ENCODE peak calls at places on chromosomes 7 and 10, in nine cellular contexts. D, M, W, S, I, L, G, V and J are unnamed samples.

GRCh38 chr7:101681170-101682007 is 52.3 kb upstream of the MYL10 start:
- DNase-seq in D (peak), M (peak), W (peak), S (no peak), I (peak), L (no peak), G (peak), V (peak), J (no peak)

GRCh38 chr7:70566659-70567058 is 565.3 kb upstream of the GALNT17 start:
- DNase-seq in D (no peak), M (no peak), W (no peak), S (no peak), I (peak), L (no peak), G (no peak), V (no peak), J (no peak)

GRCh38 chr7:55325371-55325792 is 39.8 kb upstream of the LANCL2 start:
- DNase-seq in D (no peak), M (peak), W (peak), S (no peak), I (no peak), L (no peak), G (no peak), V (no peak), J (no peak)

GRCh38 chr7:71131256-71131752 is 640 bp upstream of the GALNT17 start:
- DNase-seq in D (peak), M (peak), W (no peak), S (peak), I (peak), L (peak), G (peak), V (no peak), J (no peak)

GRCh38 chr7:44534501-44534900 is 6.6 kb downstream of the NPC1L1 start:
- DNase-seq in D (peak), M (peak), W (peak), S (peak), I (peak), L (peak), G (peak), V (peak), J (peak)

GRCh38 chr7:95684037-95684436 is 87.7 kb upstream of the PDK4 start:
- DNase-seq in D (peak), M (peak), W (peak), S (peak), I (peak), L (peak), G (no peak), V (peak), J (no peak)

GRCh38 chr7:127959770-127960169 is 71.5 kb downstream of the LRRC4 start:
- DNase-seq in D (no peak), M (no peak), W (no peak), S (no peak), I (no peak), L (no peak), G (no peak), V (no peak), J (no peak)

GRCh38 chr10:15208221-15208620 is 39.7 kb upstream of the NMT2 start:
- DNase-seq in D (no peak), M (no peak), W (no peak), S (no peak), I (no peak), L (no peak), G (no peak), V (no peak), J (no peak)

GRCh38 chr10:96641896-96642295 is 55.1 kb upstream of the TM9SF3 start:
- DNase-seq in D (no peak), M (no peak), W (no peak), S (no peak), I (no peak), L (no peak), G (no peak), V (no peak), J (no peak)

GRCh38 chr10:12960431-12960898 is 41.0 kb downstream of the CCDC3 start:
- DNase-seq in D (no peak), M (no peak), W (no peak), S (no peak), I (peak), L (no peak), G (no peak), V (no peak), J (no peak)

GRCh38 chr10:24722131-24722675 is 1.5 kb downstream of the ARHGAP21 start:
- DNase-seq in D (no peak), M (no peak), W (no peak), S (peak), I (no peak), L (peak), G (no peak), V (no peak), J (no peak)

GRCh38 chr10:92760609-92761008 is 70.9 kb downstream of the HHEX start:
- DNase-seq in D (no peak), M (peak), W (peak), S (no peak), I (no peak), L (peak), G (no peak), V (no peak), J (peak)

GRCh38 chr7:96674565-96674964 is 35.1 kb downstream of the SEM1 start:
- DNase-seq in D (no peak), M (no peak), W (peak), S (no peak), I (no peak), L (no peak), G (no peak), V (no peak), J (no peak)

GRCh38 chr7:105768898-105769507 is 107.4 kb downstream of the ATXN7L1 start:
- DNase-seq in D (no peak), M (no peak), W (no peak), S (no peak), I (no peak), L (no peak), G (no peak), V (no peak), J (no peak)

GRCh38 chr10:30398788-30399187 is 35.2 kb upstream of the MAP3K8 start:
- DNase-seq in D (no peak), M (no peak), W (no peak), S (no peak), I (no peak), L (no peak), G (no peak), V (no peak), J (no peak)

GRCh38 chr7:111082351-111082750 is 8.6 kb upstream of the LRRN3 start:
- DNase-seq in D (peak), M (peak), W (no peak), S (no peak), I (no peak), L (no peak), G (no peak), V (no peak), J (no peak)

GRCh38 chr7:35003679-35004278 is 33.5 kb downstream of the DPY19L1 start:
- DNase-seq in D (no peak), M (peak), W (peak), S (no peak), I (peak), L (no peak), G (no peak), V (peak), J (no peak)

GRCh38 chr7:134703781-134704180 is 57.1 kb downstream of the BPGM start:
- DNase-seq in D (no peak), M (peak), W (no peak), S (no peak), I (no peak), L (no peak), G (no peak), V (no peak), J (no peak)

GRCh38 chr10:5976689-5977470 is 463 bp downstream of the IL15RA start:
- DNase-seq in D (peak), M (peak), W (peak), S (peak), I (peak), L (peak), G (no peak), V (peak), J (peak)

GRCh38 chr7:23210502-23210901 is 28.7 kb downstream of the NUP42 start:
- DNase-seq in D (no peak), M (no peak), W (no peak), S (no peak), I (no peak), L (no peak), G (no peak), V (no peak), J (no peak)

GRCh38 chr7:45105588-45106188 is 5.8 kb downstream of the TBRG4 start:
- DNase-seq in D (no peak), M (no peak), W (no peak), S (no peak), I (no peak), L (no peak), G (no peak), V (no peak), J (no peak)

GRCh38 chr10:17622061-17622460 is 4.9 kb upstream of the HACD1 start:
- DNase-seq in D (no peak), M (peak), W (no peak), S (no peak), I (no peak), L (no peak), G (no peak), V (no peak), J (no peak)

GRCh38 chr7:141619745-141620144 is 68.5 kb downstream of the AGK start:
- DNase-seq in D (no peak), M (no peak), W (no peak), S (no peak), I (no peak), L (no peak), G (no peak), V (no peak), J (no peak)

GRCh38 chr7:22969010-22969431 is 44.9 kb downstream of the HYCC1 start:
- DNase-seq in D (no peak), M (no peak), W (no peak), S (no peak), I (no peak), L (no peak), G (no peak), V (no peak), J (no peak)

GRCh38 chr7:128427289-128427891 is 17.6 kb upstream of the IMPDH1 start:
- DNase-seq in D (peak), M (peak), W (peak), S (peak), I (peak), L (peak), G (peak), V (peak), J (peak)

GRCh38 chr7:15464762-15465144 is 97.1 kb downstream of the AGMO start:
- DNase-seq in D (no peak), M (peak), W (no peak), S (no peak), I (no peak), L (no peak), G (no peak), V (no peak), J (no peak)

GRCh38 chr10:21052709-21053104 is 155.6 kb upstream of the NEBL start:
- DNase-seq in D (no peak), M (no peak), W (no peak), S (no peak), I (no peak), L (no peak), G (no peak), V (no peak), J (no peak)

GRCh38 chr7:147567043-147567442 is 1023.5 kb upstream of the C7orf33 start:
- DNase-seq in D (no peak), M (peak), W (no peak), S (no peak), I (no peak), L (no peak), G (no peak), V (no peak), J (no peak)

GRCh38 chr7:148289630-148290029 is 300.9 kb upstream of the C7orf33 start:
- DNase-seq in D (no peak), M (no peak), W (no peak), S (no peak), I (no peak), L (peak), G (no peak), V (no peak), J (no peak)

GRCh38 chr10:68142761-68143160 is 33.5 kb downstream of the MYPN start:
- DNase-seq in D (no peak), M (no peak), W (no peak), S (no peak), I (no peak), L (no peak), G (no peak), V (no peak), J (no peak)

GRCh38 chr7:38179719-38180333 is 1.8 kb downstream of the STARD3NL start:
- DNase-seq in D (no peak), M (peak), W (no peak), S (no peak), I (no peak), L (no peak), G (no peak), V (no peak), J (no peak)

GRCh38 chr7:144908324-144908723 is 72.5 kb upstream of the TPK1 start:
- DNase-seq in D (no peak), M (no peak), W (no peak), S (no peak), I (no peak), L (no peak), G (no peak), V (no peak), J (no peak)

GRCh38 chr10:97188234-97188847 is 2.6 kb upstream of the SLIT1 start:
- DNase-seq in D (no peak), M (no peak), W (no peak), S (no peak), I (no peak), L (no peak), G (no peak), V (no peak), J (no peak)

GRCh38 chr10:70090951-70091350 is 38.3 kb downstream of the MACROH2A2 start:
- DNase-seq in D (no peak), M (no peak), W (no peak), S (no peak), I (peak), L (no peak), G (no peak), V (no peak), J (no peak)

GRCh38 chr10:70669015-70669414 is 3.3 kb upstream of the ADAMTS14 start:
- DNase-seq in D (no peak), M (no peak), W (no peak), S (no peak), I (no peak), L (no peak), G (no peak), V (no peak), J (no peak)

GRCh38 chr10:125029584-125030242 is 87.8 kb downstream of the ZRANB1 start:
- DNase-seq in D (no peak), M (peak), W (peak), S (no peak), I (no peak), L (no peak), G (no peak), V (no peak), J (no peak)

GRCh38 chr10:125028291-125028867 is 86.5 kb downstream of the ZRANB1 start:
- DNase-seq in D (peak), M (peak), W (peak), S (no peak), I (no peak), L (no peak), G (peak), V (no peak), J (no peak)

GRCh38 chr10:125032474-125032873 is 90.6 kb downstream of the ZRANB1 start:
- DNase-seq in D (no peak), M (no peak), W (no peak), S (no peak), I (no peak), L (no peak), G (no peak), V (no peak), J (no peak)

GRCh38 chr10:125033146-125033924 is 91.4 kb downstream of the ZRANB1 start:
- DNase-seq in D (no peak), M (no peak), W (no peak), S (no peak), I (no peak), L (no peak), G (no peak), V (no peak), J (no peak)

GRCh38 chr10:125030567-125031197 is 88.8 kb downstream of the ZRANB1 start:
- DNase-seq in D (no peak), M (no peak), W (no peak), S (no peak), I (no peak), L (no peak), G (no peak), V (no peak), J (peak)
- TF ChIP-seq EZH2phosphoT487 in D (no peak), M (no peak), W (no peak), S (no peak), I (no peak), L (no peak), G (no peak), V (no peak), J (no peak)

DNA sequence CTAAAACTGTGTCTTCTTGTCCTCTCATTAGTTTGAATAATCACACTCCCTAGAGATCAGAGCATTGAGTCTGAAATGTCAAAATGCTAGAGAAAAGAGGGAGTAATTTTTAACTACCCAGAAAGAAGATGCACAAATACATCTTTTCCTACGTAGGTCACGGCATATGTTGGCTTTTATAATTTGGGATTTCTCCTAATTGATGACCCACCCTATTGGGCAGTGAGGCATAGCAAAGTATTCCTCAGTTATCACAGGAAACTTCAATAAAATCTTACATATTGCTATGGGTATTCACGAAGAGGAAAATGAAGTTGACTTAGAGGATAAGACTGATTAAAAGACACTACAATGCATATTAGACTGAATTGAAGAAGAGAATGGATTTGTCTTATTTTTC is 25.4 kb downstream of the ARMC10 start:
- DNase-seq in D (no peak), M (no peak), W (no peak), S (no peak), I (no peak), L (no peak), G (no peak), V (no peak), J (no peak)
- TF ChIP-seq EZH2phosphoT487 in D (no peak), M (no peak), W (no peak), S (no peak), I (no peak), L (no peak), G (no peak), V (no peak), J (no peak)

GRCh38 chr7:92768501-92769360 is 67.6 kb downstream of the CDK6 start:
- DNase-seq in D (no peak), M (peak), W (peak), S (peak), I (no peak), L (peak), G (peak), V (no peak), J (peak)
- TF ChIP-seq EZH2phosphoT487 in D (no peak), M (no peak), W (no peak), S (no peak), I (no peak), L (no peak), G (no peak), V (no peak), J (no peak)

DNA sequence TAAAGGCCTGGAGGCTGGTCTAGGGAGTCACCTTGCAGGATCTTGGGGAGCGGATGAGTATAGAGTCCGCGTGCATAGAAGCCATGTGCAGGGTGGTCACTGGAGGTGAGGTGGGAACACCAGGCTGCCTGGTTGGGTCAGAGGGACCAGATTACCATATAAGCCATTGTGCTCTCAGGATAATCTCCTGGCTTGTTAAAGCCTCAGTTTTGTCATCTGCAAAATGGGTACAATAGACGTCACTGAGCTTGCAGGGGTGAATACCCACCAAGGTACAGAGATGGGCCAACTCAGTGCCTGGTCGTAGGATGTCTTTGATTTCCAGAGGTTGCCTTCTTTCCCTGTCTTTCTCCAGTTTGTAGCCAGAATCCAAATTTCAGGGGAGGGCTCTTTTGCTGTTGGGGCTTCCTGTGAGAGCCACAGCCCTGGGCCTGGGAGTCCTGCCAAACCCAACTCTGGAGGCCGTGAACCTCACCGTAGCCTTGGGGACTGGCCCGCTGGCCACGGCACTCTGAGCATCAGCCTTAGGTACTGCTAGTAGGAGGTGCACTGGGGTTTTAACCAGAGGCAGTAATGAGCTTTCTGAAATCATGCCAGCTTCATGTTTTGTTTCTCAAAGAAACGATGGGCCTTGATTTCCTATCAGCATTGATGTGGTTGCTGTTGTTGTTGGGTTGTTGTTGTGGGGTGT is 35.6 kb downstream of the ZMIZ1 start:
- DNase-seq in D (no peak), M (peak), W (peak), S (no peak), I (no peak), L (no peak), G (no peak), V (no peak), J (no peak)
- TF ChIP-seq EZH2phosphoT487 in D (no peak), M (no peak), W (no peak), S (no peak), I (no peak), L (no peak), G (no peak), V (no peak), J (no peak)

GRCh38 chr7:13181221-13181620 is 493.8 kb downstream of the ARL4A start:
- DNase-seq in D (peak), M (no peak), W (peak), S (no peak), I (peak), L (no peak), G (no peak), V (no peak), J (no peak)
- TF ChIP-seq EZH2phosphoT487 in D (no peak), M (no peak), W (no peak), S (no peak), I (no peak), L (no peak), G (no peak), V (no peak), J (no peak)

DNA sequence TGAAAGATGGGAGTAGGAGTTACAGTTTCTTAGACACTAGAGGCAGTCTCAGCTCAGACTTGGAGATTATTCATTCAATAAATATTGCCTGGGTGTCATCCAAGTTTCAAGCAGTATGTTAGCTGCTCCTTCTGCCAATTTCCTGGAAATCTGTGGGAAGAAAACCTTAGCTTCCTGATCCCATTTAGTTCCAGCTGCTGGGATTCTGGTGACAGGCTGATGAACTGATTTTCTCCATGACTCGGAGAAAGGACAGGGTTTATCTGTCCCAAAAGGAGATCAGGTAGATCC is 95.8 kb downstream of the CLEC2L start:
- DNase-seq in D (no peak), M (peak), W (peak), S (no peak), I (no peak), L (no peak), G (no peak), V (no peak), J (no peak)
- TF ChIP-seq EZH2phosphoT487 in D (no peak), M (no peak), W (no peak), S (no peak), I (no peak), L (no peak), G (no peak), V (no peak), J (no peak)

GRCh38 chr10:124164252-124164651 is 70.9 kb upstream of the CHST15 start:
- DNase-seq in D (no peak), M (no peak), W (no peak), S (no peak), I (no peak), L (no peak), G (no peak), V (no peak), J (no peak)

GRCh38 chr10:124162774-124163354 is 69.5 kb upstream of the CHST15 start:
- DNase-seq in D (no peak), M (no peak), W (no peak), S (no peak), I (no peak), L (no peak), G (no peak), V (no peak), J (no peak)

GRCh38 chr10:124160176-124160575 is 66.8 kb upstream of the CHST15 start:
- DNase-seq in D (no peak), M (no peak), W (no peak), S (no peak), I (no peak), L (no peak), G (no peak), V (no peak), J (no peak)

GRCh38 chr10:124161212-124162000 is 68.0 kb upstream of the CHST15 start:
- DNase-seq in D (no peak), M (no peak), W (no peak), S (no peak), I (no peak), L (no peak), G (no peak), V (no peak), J (no peak)

GRCh38 chr10:124162136-124162535 is 68.7 kb upstream of the CHST15 start:
- DNase-seq in D (no peak), M (no peak), W (no peak), S (no peak), I (no peak), L (no peak), G (no peak), V (no peak), J (no peak)
- TF ChIP-seq EZH2phosphoT487 in D (no peak), M (no peak), W (no peak), S (no peak), I (no peak), L (no peak), G (no peak), V (no peak), J (no peak)